ENCODE peak calls at places on chromosomes 7 and 10, in nine cellular contexts. One of them, this sample, is unnamed. For H3K4me1, the result is how much of the 10 kb centered on the place peaks cover.

GRCh38 chr7:66140924-66141323 is 26.3 kb downstream of the CRCP start:
- DNase-seq in psoas muscle: peak
- DNase-seq in spleen: no peak
- DNase-seq in SK-N-SH: peak
- DNase-seq in heart right ventricle: peak
- DNase-seq in fibroblast of lung: peak
- DNase-seq in neuronal stem cell: no peak
- DNase-seq in uterus: peak
- DNase-seq in aorta: no peak
- DNase-seq in this sample: peak

GRCh38 chr7:90242369-90243168 is 2.4 kb upstream of the CFAP69 start:
- DNase-seq in fibroblast of lung: no peak
- DNase-seq in uterus: no peak
- DNase-seq in psoas muscle: no peak
- DNase-seq in aorta: no peak
- DNase-seq in SK-N-SH: no peak
- DNase-seq in spleen: no peak
- DNase-seq in neuronal stem cell: no peak
- DNase-seq in heart right ventricle: no peak
- DNase-seq in this sample: no peak

GRCh38 chr10:76029782-76030181 is 598.4 kb downstream of the LRMDA start:
- DNase-seq in heart right ventricle: no peak
- DNase-seq in spleen: no peak
- DNase-seq in fibroblast of lung: no peak
- DNase-seq in SK-N-SH: no peak
- DNase-seq in neuronal stem cell: no peak
- DNase-seq in aorta: no peak
- DNase-seq in psoas muscle: no peak
- DNase-seq in uterus: no peak
- DNase-seq in this sample: no peak

GRCh38 chr10:101379663-101380352 is 25.8 kb downstream of the BTRC start:
- DNase-seq in psoas muscle: no peak
- DNase-seq in heart right ventricle: no peak
- DNase-seq in uterus: no peak
- DNase-seq in spleen: no peak
- DNase-seq in SK-N-SH: no peak
- DNase-seq in aorta: no peak
- DNase-seq in neuronal stem cell: no peak
- DNase-seq in fibroblast of lung: no peak
- DNase-seq in this sample: no peak

GRCh38 chr7:22305706-22306105 is 51.2 kb downstream of the RAPGEF5 start:
- DNase-seq in neuronal stem cell: no peak
- DNase-seq in SK-N-SH: no peak
- DNase-seq in uterus: no peak
- DNase-seq in aorta: no peak
- DNase-seq in spleen: no peak
- DNase-seq in psoas muscle: no peak
- DNase-seq in fibroblast of lung: no peak
- DNase-seq in heart right ventricle: no peak
- DNase-seq in this sample: no peak

GRCh38 chr7:145398758-145399157 is 562.9 kb upstream of the TPK1 start:
- DNase-seq in fibroblast of lung: no peak
- DNase-seq in aorta: no peak
- DNase-seq in heart right ventricle: no peak
- DNase-seq in SK-N-SH: no peak
- DNase-seq in neuronal stem cell: peak
- DNase-seq in spleen: no peak
- DNase-seq in psoas muscle: no peak
- DNase-seq in uterus: no peak
- DNase-seq in this sample: no peak

GRCh38 chr7:45119550-45119949 is 8.1 kb upstream of the TBRG4 start:
- DNase-seq in SK-N-SH: no peak
- DNase-seq in uterus: no peak
- DNase-seq in heart right ventricle: no peak
- DNase-seq in fibroblast of lung: no peak
- DNase-seq in aorta: no peak
- DNase-seq in psoas muscle: no peak
- DNase-seq in spleen: no peak
- DNase-seq in neuronal stem cell: no peak
- DNase-seq in this sample: no peak

GRCh38 chr7:1235501-1236131 is 2.9 kb downstream of the UNCX start:
- DNase-seq in psoas muscle: no peak
- DNase-seq in neuronal stem cell: no peak
- DNase-seq in uterus: no peak
- DNase-seq in heart right ventricle: no peak
- DNase-seq in SK-N-SH: no peak
- DNase-seq in aorta: peak
- DNase-seq in fibroblast of lung: no peak
- DNase-seq in spleen: peak
- DNase-seq in this sample: no peak

GRCh38 chr7:108094933-108095710 is 35.0 kb downstream of the LAMB4 start:
- DNase-seq in neuronal stem cell: no peak
- DNase-seq in fibroblast of lung: peak
- DNase-seq in uterus: peak
- DNase-seq in psoas muscle: no peak
- DNase-seq in spleen: no peak
- DNase-seq in heart right ventricle: peak
- DNase-seq in SK-N-SH: peak
- DNase-seq in aorta: no peak
- DNase-seq in this sample: peak

GRCh38 chr10:123284022-123284421 is 129.8 kb downstream of the BUB3 start:
- DNase-seq in aorta: no peak
- DNase-seq in SK-N-SH: no peak
- DNase-seq in fibroblast of lung: no peak
- DNase-seq in heart right ventricle: no peak
- DNase-seq in uterus: no peak
- DNase-seq in spleen: no peak
- DNase-seq in psoas muscle: no peak
- DNase-seq in neuronal stem cell: no peak
- DNase-seq in this sample: no peak

GRCh38 chr10:11403116-11403515 is 208.3 kb downstream of the USP6NL start:
- DNase-seq in fibroblast of lung: no peak
- DNase-seq in psoas muscle: no peak
- DNase-seq in uterus: no peak
- DNase-seq in aorta: no peak
- DNase-seq in neuronal stem cell: no peak
- DNase-seq in spleen: peak
- DNase-seq in heart right ventricle: no peak
- DNase-seq in SK-N-SH: no peak
- DNase-seq in this sample: no peak

GRCh38 chr7:94605031-94605430 is 50.9 kb downstream of the SGCE start:
- DNase-seq in spleen: no peak
- DNase-seq in aorta: no peak
- DNase-seq in fibroblast of lung: no peak
- DNase-seq in psoas muscle: no peak
- DNase-seq in SK-N-SH: no peak
- DNase-seq in neuronal stem cell: no peak
- DNase-seq in heart right ventricle: no peak
- DNase-seq in uterus: no peak
- DNase-seq in this sample: no peak
- H3K4me1 ChIP-seq in spleen: under half
- H3K4me1 ChIP-seq in aorta: under half
- H3K4me1 ChIP-seq in fibroblast of lung: under half
- H3K4me1 ChIP-seq in psoas muscle: under half
- H3K4me1 ChIP-seq in SK-N-SH: under half
- H3K4me1 ChIP-seq in neuronal stem cell: under half
- H3K4me1 ChIP-seq in heart right ventricle: under half
- H3K4me1 ChIP-seq in uterus: under half
- H3K4me1 ChIP-seq in this sample: under half

GRCh38 chr7:102079140-102080002 is 207.3 kb upstream of the SH2B2 start:
- DNase-seq in aorta: no peak
- DNase-seq in uterus: no peak
- DNase-seq in heart right ventricle: no peak
- DNase-seq in spleen: peak
- DNase-seq in psoas muscle: no peak
- DNase-seq in neuronal stem cell: no peak
- DNase-seq in fibroblast of lung: no peak
- DNase-seq in SK-N-SH: no peak
- DNase-seq in this sample: no peak
- H3K4me1 ChIP-seq in aorta: under half
- H3K4me1 ChIP-seq in uterus: under half
- H3K4me1 ChIP-seq in heart right ventricle: under half
- H3K4me1 ChIP-seq in spleen: under half
- H3K4me1 ChIP-seq in psoas muscle: under half
- H3K4me1 ChIP-seq in neuronal stem cell: under half
- H3K4me1 ChIP-seq in fibroblast of lung: under half
- H3K4me1 ChIP-seq in SK-N-SH: under half
- H3K4me1 ChIP-seq in this sample: under half

DNA sequence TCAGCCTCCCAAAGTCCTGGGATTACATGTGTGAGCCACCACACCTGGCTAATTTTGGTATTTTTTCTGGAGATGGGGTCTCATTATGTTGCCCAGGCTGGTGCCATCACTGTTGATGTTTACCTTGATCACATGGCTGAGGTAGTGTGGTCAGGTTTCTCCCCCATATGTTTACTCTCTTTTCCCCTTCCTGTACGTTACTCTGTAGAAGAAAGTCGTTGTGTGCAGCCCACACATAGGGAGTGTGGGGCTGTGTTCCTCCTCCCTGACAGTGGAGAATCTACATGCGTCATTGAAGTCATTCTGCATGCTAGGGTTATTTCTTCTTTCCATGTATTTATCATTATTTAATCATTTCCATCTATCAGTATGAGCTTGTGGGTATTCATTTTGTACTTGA is 16.3 kb upstream of the ORAI2 start:
- DNase-seq in neuronal stem cell: no peak
- DNase-seq in spleen: no peak
- DNase-seq in psoas muscle: no peak
- DNase-seq in aorta: no peak
- DNase-seq in fibroblast of lung: no peak
- DNase-seq in SK-N-SH: no peak
- DNase-seq in uterus: no peak
- DNase-seq in heart right ventricle: no peak
- DNase-seq in this sample: no peak
- H3K4me1 ChIP-seq in neuronal stem cell: under half
- H3K4me1 ChIP-seq in spleen: under half
- H3K4me1 ChIP-seq in psoas muscle: under half
- H3K4me1 ChIP-seq in aorta: under half
- H3K4me1 ChIP-seq in fibroblast of lung: under half
- H3K4me1 ChIP-seq in SK-N-SH: under half
- H3K4me1 ChIP-seq in uterus: under half
- H3K4me1 ChIP-seq in heart right ventricle: under half
- H3K4me1 ChIP-seq in this sample: under half

GRCh38 chr7:157711353-157711888 is 374.6 kb downstream of the DNAJB6 start:
- DNase-seq in SK-N-SH: no peak
- DNase-seq in fibroblast of lung: no peak
- DNase-seq in heart right ventricle: no peak
- DNase-seq in neuronal stem cell: no peak
- DNase-seq in aorta: peak
- DNase-seq in psoas muscle: no peak
- DNase-seq in uterus: no peak
- DNase-seq in spleen: peak
- DNase-seq in this sample: peak

GRCh38 chr7:157707983-157708720 is 371.3 kb downstream of the DNAJB6 start:
- DNase-seq in SK-N-SH: peak
- DNase-seq in aorta: peak
- DNase-seq in spleen: peak
- DNase-seq in psoas muscle: no peak
- DNase-seq in uterus: no peak
- DNase-seq in neuronal stem cell: no peak
- DNase-seq in heart right ventricle: no peak
- DNase-seq in fibroblast of lung: no peak
- DNase-seq in this sample: no peak

GRCh38 chr7:157710396-157710795 is 373.6 kb downstream of the DNAJB6 start:
- DNase-seq in heart right ventricle: no peak
- DNase-seq in neuronal stem cell: no peak
- DNase-seq in spleen: peak
- DNase-seq in SK-N-SH: no peak
- DNase-seq in fibroblast of lung: no peak
- DNase-seq in psoas muscle: no peak
- DNase-seq in uterus: no peak
- DNase-seq in aorta: peak
- DNase-seq in this sample: peak

GRCh38 chr7:157708896-157709295 is 372.1 kb downstream of the DNAJB6 start:
- DNase-seq in uterus: no peak
- DNase-seq in SK-N-SH: no peak
- DNase-seq in psoas muscle: no peak
- DNase-seq in spleen: peak
- DNase-seq in aorta: peak
- DNase-seq in neuronal stem cell: no peak
- DNase-seq in heart right ventricle: no peak
- DNase-seq in fibroblast of lung: no peak
- DNase-seq in this sample: no peak

GRCh38 chr7:157709531-157710251 is 372.9 kb downstream of the DNAJB6 start:
- DNase-seq in neuronal stem cell: no peak
- DNase-seq in psoas muscle: no peak
- DNase-seq in fibroblast of lung: no peak
- DNase-seq in aorta: peak
- DNase-seq in spleen: peak
- DNase-seq in SK-N-SH: no peak
- DNase-seq in uterus: no peak
- DNase-seq in heart right ventricle: no peak
- DNase-seq in this sample: peak
- H3K4me1 ChIP-seq in neuronal stem cell: under half
- H3K4me1 ChIP-seq in psoas muscle: under half
- H3K4me1 ChIP-seq in fibroblast of lung: under half
- H3K4me1 ChIP-seq in aorta: under half
- H3K4me1 ChIP-seq in spleen: under half
- H3K4me1 ChIP-seq in SK-N-SH: under half
- H3K4me1 ChIP-seq in uterus: under half
- H3K4me1 ChIP-seq in heart right ventricle: under half
- H3K4me1 ChIP-seq in this sample: under half

DNA sequence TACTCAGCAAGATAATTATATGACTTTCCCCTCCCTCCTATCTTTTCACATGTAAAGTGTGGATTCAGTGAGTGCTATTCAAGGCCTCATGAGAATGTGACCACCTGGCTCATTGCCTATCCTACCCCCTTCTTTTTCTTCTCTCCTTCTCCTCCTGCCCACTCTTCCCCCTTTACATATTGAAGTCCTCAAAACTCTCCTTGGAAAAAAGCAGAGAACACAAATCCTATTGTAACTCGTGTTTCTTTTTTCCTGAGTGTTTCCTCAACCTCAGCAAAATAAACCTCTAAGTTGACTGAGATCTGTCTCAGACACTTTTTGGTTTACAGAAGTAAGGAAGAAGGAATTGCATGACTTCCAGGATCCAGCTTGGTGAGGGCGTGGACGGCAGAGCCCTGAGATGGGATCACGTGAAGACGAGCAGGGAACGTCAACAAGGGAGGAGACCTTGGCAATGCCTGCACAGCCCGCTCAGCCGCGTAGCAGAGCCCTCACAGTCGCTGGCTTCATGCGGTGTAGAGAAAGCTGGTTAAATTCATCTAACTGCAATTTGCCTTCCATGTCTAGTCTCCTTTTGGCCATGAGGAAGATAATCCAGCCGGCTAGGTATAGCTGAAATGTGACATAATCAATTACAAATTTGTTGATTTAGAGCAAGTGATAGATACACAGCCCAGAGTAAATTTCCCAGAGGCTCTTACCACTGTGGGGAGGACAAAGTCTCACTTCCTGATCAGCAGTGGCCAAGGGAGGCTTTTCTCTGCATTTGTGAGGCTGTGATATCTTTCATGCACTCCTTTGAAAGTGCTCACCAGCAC is 75.7 kb downstream of the LYZL2 start:
- DNase-seq in heart right ventricle: peak
- DNase-seq in aorta: peak
- DNase-seq in neuronal stem cell: peak
- DNase-seq in spleen: peak
- DNase-seq in uterus: peak
- DNase-seq in psoas muscle: peak
- DNase-seq in SK-N-SH: no peak
- DNase-seq in fibroblast of lung: peak
- DNase-seq in this sample: no peak
- H3K4me1 ChIP-seq in heart right ventricle: under half
- H3K4me1 ChIP-seq in aorta: under half
- H3K4me1 ChIP-seq in neuronal stem cell: under half
- H3K4me1 ChIP-seq in spleen: under half
- H3K4me1 ChIP-seq in uterus: under half
- H3K4me1 ChIP-seq in psoas muscle: under half
- H3K4me1 ChIP-seq in SK-N-SH: under half
- H3K4me1 ChIP-seq in fibroblast of lung: under half
- H3K4me1 ChIP-seq in this sample: under half